ENCODE peak calls at places on chromosomes 3 and 15, in six cellular contexts. K, H, S, L, N and C are unnamed samples.

GRCh38 chr3:71502066-71502465 is 81.5 kb downstream of the FOXP1 start:
- DNase-seq in N (no peak), H (no peak), K (no peak), S (no peak), L (no peak), C (no peak)

GRCh38 chr15:21261396-21261964 is 178.8 kb downstream of the POTEB3 start:
- DNase-seq in L (no peak), N (no peak), S (no peak), H (no peak), K (peak), C (no peak)

GRCh38 chr15:76172782-76173181 is 113.0 kb downstream of the TMEM266 start:
- DNase-seq in L (no peak), K (no peak), S (no peak), N (no peak), H (no peak), C (no peak)

GRCh38 chr3:13867727-13868126 is 12.1 kb downstream of the WNT7A start:
- DNase-seq in S (no peak), L (no peak), K (no peak), H (no peak), N (no peak), C (no peak)

GRCh38 chr3:56303508-56303907 is 164.8 kb downstream of the ERC2 start:
- DNase-seq in H (no peak), S (no peak), L (peak), K (peak), N (peak), C (peak)

GRCh38 chr3:183489455-183490210 is 61.2 kb upstream of the MCF2L2 start:
- DNase-seq in K (no peak), S (no peak), L (peak), N (no peak), H (no peak), C (peak)

GRCh38 chr3:45915518-45916231 is 27.6 kb upstream of the CXCR6 start:
- DNase-seq in K (no peak), L (peak), S (no peak), N (no peak), H (peak), C (peak)

GRCh38 chr3:46700772-46701171 is 420 bp upstream of the TMIE start:
- DNase-seq in K (peak), S (peak), L (peak), N (no peak), H (no peak), C (no peak)

GRCh38 chr15:28002136-28002861 is 96.8 kb downstream of the OCA2 start:
- DNase-seq in H (no peak), N (no peak), S (no peak), L (no peak), K (no peak), C (no peak)

GRCh38 chr3:53191836-53192480 is 30.9 kb downstream of the PRKCD start:
- DNase-seq in H (no peak), L (no peak), N (no peak), K (no peak), S (no peak), C (no peak)

GRCh38 chr3:62965311-62965710 is 90.1 kb upstream of the CADPS start:
- DNase-seq in K (no peak), N (no peak), S (no peak), L (no peak), H (no peak), C (no peak)

GRCh38 chr3:9729419-9729818 is 2.1 kb upstream of the BRPF1 start:
- DNase-seq in S (no peak), N (no peak), H (no peak), K (no peak), L (no peak), C (no peak)

GRCh38 chr3:11507719-11508118 is 136.0 kb downstream of the VGLL4 start:
- DNase-seq in H (no peak), S (no peak), N (no peak), L (no peak), K (no peak), C (no peak)

GRCh38 chr3:30747771-30748281 is 141.4 kb downstream of the TGFBR2 start:
- DNase-seq in S (no peak), H (no peak), N (no peak), K (no peak), L (peak), C (peak)

GRCh38 chr3:187193181-187193580 is 4.1 kb upstream of the RTP1 start:
- DNase-seq in S (no peak), K (no peak), N (no peak), H (no peak), L (peak), C (no peak)

GRCh38 chr15:78873796-78874761 is 1.4 kb downstream of the MORF4L1 start:
- DNase-seq in K (peak), S (no peak), L (no peak), H (peak), N (no peak), C (peak)

GRCh38 chr3:177519588-177519987 is 322.3 kb upstream of the TBL1XR1 start:
- DNase-seq in N (no peak), H (no peak), K (no peak), L (no peak), S (no peak), C (peak)

GRCh38 chr15:76208786-76209424 is 102.4 kb downstream of the ETFA start:
- DNase-seq in N (no peak), S (no peak), H (no peak), L (no peak), K (no peak), C (peak)

GRCh38 chr15:38748710-38749109 is 184.1 kb upstream of the RASGRP1 start:
- DNase-seq in S (no peak), K (no peak), N (no peak), L (no peak), H (no peak), C (no peak)

GRCh38 chr3:112555535-112556170 is 6.1 kb downstream of the ATG3 start:
- DNase-seq in S (no peak), H (no peak), N (no peak), K (peak), L (no peak), C (no peak)

GRCh38 chr3:129026728-129027543 is 25.8 kb downstream of the EFCC1 start:
- DNase-seq in H (peak), L (peak), N (peak), S (peak), K (peak), C (peak)

GRCh38 chr15:81388431-81388760 is 14.4 kb upstream of the TMC3 start:
- DNase-seq in H (no peak), S (no peak), N (no peak), K (no peak), L (no peak), C (no peak)

GRCh38 chr3:107429330-107430181 is 52.3 kb downstream of the CCDC54 start:
- DNase-seq in K (peak), N (peak), H (peak), S (peak), L (peak), C (peak)

GRCh38 chr3:170228093-170228766 is 6.0 kb downstream of the PRKCI start:
- DNase-seq in H (no peak), K (no peak), S (no peak), L (no peak), N (no peak), C (peak)

GRCh38 chr3:14818804-14819500 is at the start of gene FGD5:
- DNase-seq in N (no peak), L (no peak), S (no peak), K (no peak), H (no peak), C (no peak)

GRCh38 chr15:55846108-55846707 is 103.3 kb upstream of the PRTG start:
- DNase-seq in L (peak), N (peak), S (no peak), H (no peak), K (peak), C (peak)

GRCh38 chr15:78212546-78213424 is 21.6 kb downstream of the ACSBG1 start:
- DNase-seq in N (peak), K (peak), L (peak), H (no peak), S (no peak), C (peak)

GRCh38 chr3:48765376-48765775 is 48.4 kb upstream of the IP6K2 start:
- DNase-seq in H (no peak), N (no peak), S (no peak), K (peak), L (no peak), C (no peak)

GRCh38 chr3:155369244-155369643 is 75.8 kb upstream of the STRIT1 start:
- DNase-seq in H (no peak), L (no peak), N (no peak), S (no peak), K (no peak), C (no peak)

GRCh38 chr3:112894258-112894657 is 47.6 kb upstream of the CD200R1L start:
- DNase-seq in L (no peak), H (no peak), K (no peak), S (no peak), N (peak), C (peak)

GRCh38 chr3:69032137-69032536 is 18.7 kb upstream of the EOGT start:
- DNase-seq in K (no peak), H (no peak), S (no peak), N (peak), L (no peak), C (no peak)